ENCODE peak calls at places on chromosomes 11 and 22, in six cellular contexts. D is A549, Y is K562, S is GM12878, L is endothelial cell of umbilical vein, H is HepG2. W is an unnamed sample.

GRCh38 chr11:75430692-75431532 is 2.1 kb downstream of the KLHL35 start:
- DNase-seq in H (no peak), L (peak), S (no peak), Y (no peak), D (no peak), W (no peak)

GRCh38 chr11:86230196-86230813 is 14.2 kb upstream of the EED start:
- DNase-seq in H (no peak), D (no peak), S (no peak), L (no peak), Y (no peak), W (no peak)

GRCh38 chr11:5090668-5091067 is 21.3 kb downstream of the OR52E1 start:
- DNase-seq in L (no peak), Y (no peak), H (no peak), D (no peak), S (no peak), W (no peak)

GRCh38 chr11:82682003-82682751 is 51.5 kb downstream of the FAM181B start:
- DNase-seq in S (peak), L (peak), Y (peak), H (peak), D (peak), W (peak)

GRCh38 chr11:19079643-19080440 is 19.3 kb upstream of the MRGPRX2 start:
- DNase-seq in L (peak), Y (no peak), D (no peak), S (no peak), H (no peak), W (no peak)

GRCh38 chr11:86484164-86484794 is 109.6 kb downstream of the CCDC81 start:
- DNase-seq in D (peak), L (peak), H (peak), Y (peak), S (no peak), W (no peak)

GRCh38 chr11:45657496-45658260 is 7.7 kb downstream of the CHST1 start:
- DNase-seq in S (no peak), H (no peak), D (no peak), L (no peak), Y (no peak), W (no peak)

GRCh38 chr11:93967944-93968343 is 53.2 kb upstream of the HEPHL1 start:
- DNase-seq in D (no peak), S (no peak), L (no peak), Y (no peak), H (no peak), W (no peak)

GRCh38 chr22:30778261-30778660 is 83.6 kb downstream of the OSBP2 start:
- DNase-seq in S (no peak), H (no peak), Y (no peak), L (no peak), D (no peak), W (no peak)

GRCh38 chr11:2768471-2769408 is 68.9 kb upstream of the KCNQ1OT1 start:
- DNase-seq in Y (peak), D (peak), S (no peak), H (no peak), L (no peak), W (peak)

GRCh38 chr11:45641961-45642360 is 23.5 kb downstream of the CHST1 start:
- DNase-seq in S (no peak), D (no peak), Y (no peak), H (no peak), L (no peak), W (no peak)

GRCh38 chr11:45305874-45306623 is 19.9 kb upstream of the SYT13 start:
- DNase-seq in D (no peak), L (no peak), H (no peak), S (no peak), Y (no peak), W (no peak)

GRCh38 chr11:61513143-61513740 is 4.7 kb downstream of the LRRC10B start:
- DNase-seq in L (no peak), D (no peak), S (no peak), Y (no peak), H (no peak), W (no peak)

GRCh38 chr11:27471067-27471587 is 1.5 kb downstream of the LGR4 start:
- DNase-seq in D (no peak), Y (peak), L (no peak), S (no peak), H (peak), W (peak)

GRCh38 chr11:131615611-131616010 is 245.2 kb downstream of the NTM start:
- DNase-seq in L (no peak), D (no peak), S (no peak), Y (no peak), H (no peak), W (no peak)

GRCh38 chr11:59755701-59756495 is 722 bp downstream of the STX3 start:
- DNase-seq in D (peak), Y (peak), H (peak), L (peak), S (no peak), W (peak)

GRCh38 chr22:49779853-49780271 is 47.8 kb downstream of the BRD1 start:
- DNase-seq in H (no peak), D (no peak), S (no peak), L (no peak), Y (no peak), W (no peak)

GRCh38 chr22:17606472-17606871 is 22.1 kb downstream of the ATP6V1E1 start:
- DNase-seq in H (no peak), Y (no peak), L (no peak), D (no peak), S (no peak), W (no peak)

GRCh38 chr22:19109198-19110063 is 12.8 kb downstream of the DGCR2 start:
- DNase-seq in Y (peak), D (no peak), H (peak), L (peak), S (peak), W (peak)

GRCh38 chr11:73384871-73385692 is 8.9 kb downstream of the RELT start:
- DNase-seq in H (no peak), Y (peak), S (peak), D (no peak), L (peak), W (peak)
- TF ChIP-seq MYC in H (no peak), Y (peak), S (no peak), D (no peak), L (no peak), W (peak)

DNA sequence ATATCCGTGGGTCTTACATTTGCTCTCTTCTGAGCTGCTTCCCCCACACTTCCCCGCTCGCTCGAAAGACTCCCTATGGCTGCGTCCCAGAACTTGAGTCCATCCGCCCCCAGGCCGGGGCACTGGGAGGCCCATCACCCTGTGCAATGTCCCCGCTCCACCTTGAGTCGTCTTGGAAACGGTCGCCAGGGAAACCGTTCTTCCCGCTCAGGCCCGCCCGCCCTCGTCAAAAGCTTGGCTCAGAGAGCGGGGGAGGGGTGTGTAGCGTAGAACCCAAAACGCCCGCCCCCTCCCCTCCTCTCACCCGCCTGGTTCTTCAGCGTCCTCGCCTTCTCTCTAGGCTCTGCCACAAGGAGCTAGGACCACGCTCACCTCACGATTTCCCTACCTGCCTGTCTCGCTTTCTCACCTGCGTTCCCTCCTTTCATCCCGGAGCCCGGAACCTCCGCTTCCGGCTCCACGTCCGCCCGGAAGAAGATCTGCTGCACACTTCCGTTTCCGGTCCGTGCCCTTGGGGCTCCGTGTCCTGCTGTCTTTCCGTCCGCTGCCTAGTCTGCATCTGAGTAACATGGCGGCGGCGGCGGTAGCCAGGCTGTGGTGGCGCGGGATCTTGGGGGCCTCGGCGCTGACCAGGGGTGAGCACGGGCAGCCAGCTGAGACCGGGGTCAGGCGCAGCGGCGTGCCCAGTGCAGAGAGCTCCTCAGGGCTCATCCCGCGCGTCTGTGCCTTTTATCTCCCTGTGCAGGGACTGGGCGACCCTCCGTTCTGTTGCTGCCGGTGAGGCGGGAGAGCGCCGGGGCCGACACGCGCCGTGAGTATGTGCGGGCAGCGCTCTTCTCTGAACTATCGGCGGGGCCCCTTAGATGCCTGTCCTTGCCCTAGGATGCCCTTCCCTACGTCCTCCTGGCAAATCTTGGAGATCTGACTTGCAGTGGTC is at the start of the genes KBTBD4 and NDUFS3:
- DNase-seq in H (peak), S (peak), L (peak), D (peak), Y (peak), W (peak)
- TF ChIP-seq POLR2A in H (peak), S (peak), L (peak), D (peak), Y (peak), W (peak)

DNA sequence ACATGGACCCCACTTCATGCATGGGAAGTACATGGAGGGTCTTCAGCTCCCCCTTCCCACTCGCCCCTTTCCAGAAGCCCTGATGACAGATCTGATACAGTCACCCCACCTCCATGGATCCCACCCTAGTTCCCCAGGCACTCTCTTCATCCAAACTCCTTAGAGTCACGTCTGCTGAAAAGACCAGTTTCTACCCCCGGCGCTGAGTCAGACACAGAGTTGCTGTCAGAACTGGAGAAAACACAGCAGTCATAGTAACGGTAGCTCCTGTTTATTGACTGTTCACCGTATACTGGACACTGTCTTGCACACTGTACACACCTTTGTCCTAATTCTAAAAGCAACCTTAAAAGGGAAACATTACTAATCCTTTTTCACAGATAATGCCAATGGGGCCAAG is 29.1 kb downstream of the DRD2 start:
- DNase-seq in S (no peak), Y (no peak), L (no peak), H (no peak), D (no peak), W (no peak)
- TF ChIP-seq MYC in S (no peak), Y (no peak), L (no peak), H (no peak), D (no peak), W (no peak)

GRCh38 chr11:1572200-1573076 is at the start of gene DUSP8:
- DNase-seq in Y (peak), L (peak), D (peak), H (peak), S (no peak), W (no peak)
- TF ChIP-seq POLR2A in Y (no peak), L (no peak), D (no peak), H (no peak), S (peak), W (no peak)

GRCh38 chr11:121510438-121510837 is 57.7 kb upstream of the SORL1-AS1 start:
- DNase-seq in Y (no peak), D (no peak), S (no peak), H (no peak), L (no peak), W (no peak)
- TF ChIP-seq MYC in Y (no peak), D (no peak), S (no peak), H (no peak), L (no peak), W (no peak)